ENCODE peak calls at places on chromosome 14, in four cellular contexts. One of them, this sample, is unnamed.
A peak's percentile ranks its signal among the peaks of the same experiment; 100 is the strongest.

GRCh38 chr14:58815046-58815701 is 177.4 kb downstream of the DACT1 start:
- DNase-seq in cardiac muscle cell: peak; percentile 58
- DNase-seq in gastrocnemius medialis: no peak
- DNase-seq in transverse colon: no peak
- DNase-seq in this sample: no peak

GRCh38 chr14:31435276-31435675 is 14.9 kb upstream of the HEATR5A start:
- DNase-seq in gastrocnemius medialis: no peak
- DNase-seq in cardiac muscle cell: peak; percentile 48
- DNase-seq in transverse colon: no peak
- DNase-seq in this sample: no peak

GRCh38 chr14:68983210-68983609 is 4.1 kb upstream of the ACTN1 start:
- DNase-seq in cardiac muscle cell: no peak
- DNase-seq in transverse colon: no peak
- DNase-seq in gastrocnemius medialis: no peak
- DNase-seq in this sample: no peak

GRCh38 chr14:55936691-55937090 is 181.5 kb upstream of the PELI2 start:
- DNase-seq in gastrocnemius medialis: no peak
- DNase-seq in transverse colon: no peak
- DNase-seq in cardiac muscle cell: peak; percentile 34
- DNase-seq in this sample: no peak

GRCh38 chr14:71166434-71166833 is 259.2 kb downstream of the PCNX1 start:
- DNase-seq in cardiac muscle cell: peak; percentile 79
- DNase-seq in transverse colon: peak; percentile 34
- DNase-seq in gastrocnemius medialis: no peak
- DNase-seq in this sample: no peak

GRCh38 chr14:61925043-61925442 is 162.8 kb downstream of the SNAPC1 start:
- DNase-seq in gastrocnemius medialis: no peak
- DNase-seq in transverse colon: no peak
- DNase-seq in cardiac muscle cell: peak; percentile 7
- DNase-seq in this sample: no peak

GRCh38 chr14:59190372-59190771 is 1.9 kb downstream of the DAAM1 start:
- DNase-seq in gastrocnemius medialis: no peak
- DNase-seq in cardiac muscle cell: peak; percentile 25
- DNase-seq in transverse colon: peak; percentile 11
- DNase-seq in this sample: no peak

GRCh38 chr14:89303452-89304435 is 113.3 kb downstream of the FOXN3 start:
- DNase-seq in cardiac muscle cell: peak; percentile 83
- DNase-seq in transverse colon: peak; percentile 64
- DNase-seq in gastrocnemius medialis: peak; percentile 59
- DNase-seq in this sample: peak; percentile 91

GRCh38 chr14:70780396-70781075 is 28.8 kb downstream of the MAP3K9 start:
- DNase-seq in gastrocnemius medialis: no peak
- DNase-seq in transverse colon: peak; percentile 27
- DNase-seq in cardiac muscle cell: no peak
- DNase-seq in this sample: no peak

GRCh38 chr14:82889701-82890100 is 1356.0 kb upstream of the SEL1L start:
- DNase-seq in transverse colon: no peak
- DNase-seq in cardiac muscle cell: no peak
- DNase-seq in gastrocnemius medialis: no peak
- DNase-seq in this sample: no peak

GRCh38 chr14:38262844-38263243 is 7.0 kb upstream of the CLEC14A start:
- DNase-seq in transverse colon: no peak
- DNase-seq in cardiac muscle cell: no peak
- DNase-seq in gastrocnemius medialis: no peak
- DNase-seq in this sample: no peak

DNA sequence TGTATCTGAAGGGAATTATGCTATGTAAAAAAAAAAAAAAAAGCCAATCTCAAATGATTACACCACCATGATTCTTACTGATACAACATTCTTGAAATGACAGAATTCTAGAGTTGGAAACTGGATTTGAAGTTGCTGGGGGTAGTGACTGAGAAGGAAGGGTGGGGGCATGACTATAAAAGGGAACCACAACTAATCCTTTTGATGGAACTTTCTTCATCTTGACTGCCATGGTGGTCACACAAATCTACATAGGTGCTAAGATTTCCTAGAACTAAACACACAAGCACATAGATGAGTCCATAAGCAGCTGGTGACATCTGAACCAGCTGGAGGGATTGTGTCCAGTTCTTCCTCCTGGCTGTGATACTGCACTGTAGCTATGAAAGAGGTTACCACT is 51.4 kb downstream of the CLMN start:
- DNase-seq in gastrocnemius medialis: no peak
- DNase-seq in cardiac muscle cell: no peak
- DNase-seq in transverse colon: no peak
- DNase-seq in this sample: no peak
- H3K4me3 ChIP-seq in gastrocnemius medialis: no peak overlapping the region
- H3K4me3 ChIP-seq in cardiac muscle cell: no peak overlapping the region
- H3K4me3 ChIP-seq in transverse colon: no peak overlapping the region
- H3K4me3 ChIP-seq in this sample: no peak overlapping the region

GRCh38 chr14:91926131-91926890 is 21.2 kb downstream of the FBLN5 start:
- DNase-seq in cardiac muscle cell: no peak
- DNase-seq in transverse colon: no peak
- DNase-seq in gastrocnemius medialis: no peak
- DNase-seq in this sample: peak; percentile 26

GRCh38 chr14:91927216-91927615 is 20.3 kb downstream of the FBLN5 start:
- DNase-seq in gastrocnemius medialis: no peak
- DNase-seq in cardiac muscle cell: peak; percentile 22
- DNase-seq in transverse colon: no peak
- DNase-seq in this sample: no peak

GRCh38 chr14:91927800-91928199 is 19.7 kb downstream of the FBLN5 start:
- DNase-seq in cardiac muscle cell: no peak
- DNase-seq in transverse colon: no peak
- DNase-seq in gastrocnemius medialis: no peak
- DNase-seq in this sample: no peak

GRCh38 chr14:91925727-91926121 is 21.8 kb downstream of the FBLN5 start:
- DNase-seq in gastrocnemius medialis: no peak
- DNase-seq in transverse colon: no peak
- DNase-seq in cardiac muscle cell: no peak
- DNase-seq in this sample: peak; percentile 58

GRCh38 chr14:91924871-91925726 is 22.4 kb downstream of the FBLN5 start:
- DNase-seq in cardiac muscle cell: peak; percentile 53
- DNase-seq in gastrocnemius medialis: no peak
- DNase-seq in transverse colon: no peak
- DNase-seq in this sample: peak; percentile 66
- H3K27ac ChIP-seq in cardiac muscle cell: no peak overlapping the region
- H3K27ac ChIP-seq in gastrocnemius medialis: no peak overlapping the region
- H3K27ac ChIP-seq in transverse colon: no peak overlapping the region
- H3K27ac ChIP-seq in this sample: peak overlapping the region; percentile 39

DNA sequence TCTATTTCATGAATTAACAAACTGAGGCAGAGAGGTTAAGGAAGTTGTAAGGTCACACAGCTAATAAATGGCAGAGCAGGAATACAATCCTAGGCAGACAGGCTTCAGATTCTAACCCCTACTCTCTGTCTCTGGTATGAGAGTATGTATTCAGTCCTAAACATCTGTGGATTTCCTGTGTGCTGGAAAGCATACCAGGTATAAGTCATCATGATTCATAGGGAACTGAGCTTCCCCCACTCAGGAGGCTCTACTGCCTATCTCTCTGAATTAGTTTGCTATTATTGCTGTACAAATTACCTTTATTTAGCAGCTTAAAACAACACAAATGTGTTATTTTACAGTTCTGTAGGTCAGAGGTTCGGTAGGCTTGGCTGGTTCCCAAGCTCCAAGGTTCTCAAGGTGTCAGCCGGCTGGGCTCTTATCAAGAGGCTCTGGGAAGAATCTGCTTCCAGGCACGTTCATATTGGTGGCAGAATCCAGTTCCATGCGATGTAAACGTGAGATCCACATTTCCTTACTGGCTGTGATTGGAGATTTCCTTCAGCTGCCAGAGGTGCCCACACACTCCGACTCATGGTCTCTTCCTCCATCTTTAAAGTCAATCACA is 509.2 kb downstream of the GALC start:
- DNase-seq in transverse colon: no peak
- DNase-seq in gastrocnemius medialis: no peak
- DNase-seq in cardiac muscle cell: no peak
- DNase-seq in this sample: no peak
- H3K9me3 ChIP-seq in transverse colon: no peaks in the 10 kb centered on the region
- H3K9me3 ChIP-seq in gastrocnemius medialis: no peaks in the 10 kb centered on the region
- H3K9me3 ChIP-seq in cardiac muscle cell: no peaks in the 10 kb centered on the region
- H3K9me3 ChIP-seq in this sample: no peaks in the 10 kb centered on the region

DNA sequence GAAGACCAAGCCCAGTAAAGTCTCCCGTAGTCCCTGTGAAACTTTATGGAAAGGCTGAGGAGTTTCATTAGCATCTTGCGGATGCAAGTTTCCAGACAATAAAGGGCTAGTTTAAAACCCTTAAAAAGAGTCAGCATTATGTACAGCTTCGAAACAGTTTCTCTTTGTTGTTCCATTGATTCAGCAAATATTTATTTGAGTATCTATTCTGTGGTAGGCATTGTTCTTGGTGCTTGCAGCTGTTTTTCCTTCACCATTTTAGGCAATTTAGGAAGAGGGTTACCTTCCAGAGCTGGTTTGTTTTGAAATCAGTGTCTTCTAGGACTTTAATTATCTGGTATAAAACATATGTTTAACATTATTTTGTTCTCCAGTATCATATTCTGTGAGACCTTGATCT is 1.5 kb downstream of the SLIRP start:
- DNase-seq in cardiac muscle cell: no peak
- DNase-seq in transverse colon: no peak
- DNase-seq in gastrocnemius medialis: no peak
- DNase-seq in this sample: no peak
- H3K4me3 ChIP-seq in cardiac muscle cell: peak overlapping the region; percentile 88
- H3K4me3 ChIP-seq in transverse colon: no peak overlapping the region
- H3K4me3 ChIP-seq in gastrocnemius medialis: no peak overlapping the region
- H3K4me3 ChIP-seq in this sample: no peak overlapping the region

GRCh38 chr14:49970474-49971147 is 77.7 kb downstream of the ARF6 start:
- DNase-seq in cardiac muscle cell: peak; percentile 94
- DNase-seq in gastrocnemius medialis: no peak
- DNase-seq in transverse colon: no peak
- DNase-seq in this sample: no peak
- H3K27ac ChIP-seq in cardiac muscle cell: peak overlapping the region; percentile 78
- H3K27ac ChIP-seq in gastrocnemius medialis: no peak overlapping the region
- H3K27ac ChIP-seq in transverse colon: peak overlapping the region; percentile 92
- H3K27ac ChIP-seq in this sample: peak overlapping the region; percentile 74

GRCh38 chr14:53520529-53520928 is 367.4 kb upstream of the DDHD1 start:
- DNase-seq in gastrocnemius medialis: no peak
- DNase-seq in transverse colon: no peak
- DNase-seq in cardiac muscle cell: no peak
- DNase-seq in this sample: no peak
- H3K9me3 ChIP-seq in gastrocnemius medialis: no peaks in the 10 kb centered on the region
- H3K9me3 ChIP-seq in transverse colon: no peaks in the 10 kb centered on the region
- H3K9me3 ChIP-seq in cardiac muscle cell: no peaks in the 10 kb centered on the region
- H3K9me3 ChIP-seq in this sample: no peaks in the 10 kb centered on the region

GRCh38 chr14:29061702-29062101 is 295.1 kb downstream of the FOXG1 start:
- DNase-seq in gastrocnemius medialis: no peak
- DNase-seq in cardiac muscle cell: no peak
- DNase-seq in transverse colon: no peak
- DNase-seq in this sample: no peak
- H3K4me3 ChIP-seq in gastrocnemius medialis: no peak overlapping the region
- H3K4me3 ChIP-seq in cardiac muscle cell: no peak overlapping the region
- H3K4me3 ChIP-seq in transverse colon: no peak overlapping the region
- H3K4me3 ChIP-seq in this sample: no peak overlapping the region

GRCh38 chr14:75201087-75201486 is 24.7 kb upstream of the TMED10 start:
- DNase-seq in transverse colon: no peak
- DNase-seq in cardiac muscle cell: peak; percentile 30
- DNase-seq in gastrocnemius medialis: no peak
- DNase-seq in this sample: no peak
- H3K27ac ChIP-seq in transverse colon: peak overlapping the region; percentile 80
- H3K27ac ChIP-seq in cardiac muscle cell: no peak overlapping the region
- H3K27ac ChIP-seq in gastrocnemius medialis: no peak overlapping the region
- H3K27ac ChIP-seq in this sample: no peak overlapping the region

DNA sequence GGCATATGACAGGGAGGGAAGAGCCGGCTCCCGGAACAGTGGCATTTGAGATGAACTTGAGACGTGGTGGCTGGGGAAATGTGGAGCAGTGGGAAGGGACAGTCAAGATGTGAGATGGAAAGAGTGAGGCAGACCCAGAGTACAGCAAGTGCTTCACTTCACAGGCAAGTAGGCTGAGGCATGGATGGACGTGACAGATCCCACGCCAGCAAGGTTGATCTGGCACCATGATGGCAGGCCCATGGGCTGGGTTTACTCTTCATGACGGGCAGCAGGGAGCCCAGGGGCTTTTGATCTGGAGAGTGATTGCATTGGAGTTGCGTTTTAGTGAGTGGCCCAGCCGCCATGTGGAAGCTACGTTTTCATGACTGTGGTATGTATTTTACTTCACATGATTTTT is 17.9 kb upstream of the EML1 start:
- DNase-seq in transverse colon: no peak
- DNase-seq in gastrocnemius medialis: no peak
- DNase-seq in cardiac muscle cell: no peak
- DNase-seq in this sample: peak; percentile 59
- H3K9me3 ChIP-seq in transverse colon: no peaks in the 10 kb centered on the region
- H3K9me3 ChIP-seq in gastrocnemius medialis: no peaks in the 10 kb centered on the region
- H3K9me3 ChIP-seq in cardiac muscle cell: no peaks in the 10 kb centered on the region
- H3K9me3 ChIP-seq in this sample: no peaks in the 10 kb centered on the region

GRCh38 chr14:23119362-23120327 is 590 bp upstream of the CEBPE start:
- DNase-seq in cardiac muscle cell: no peak
- DNase-seq in transverse colon: no peak
- DNase-seq in gastrocnemius medialis: no peak
- DNase-seq in this sample: peak; percentile 55

GRCh38 chr14:23121401-23121800 is 2.3 kb upstream of the CEBPE start:
- DNase-seq in gastrocnemius medialis: no peak
- DNase-seq in cardiac muscle cell: peak; percentile 93
- DNase-seq in transverse colon: peak; percentile 36
- DNase-seq in this sample: peak; percentile 80

GRCh38 chr14:23120405-23121251 is 1.6 kb upstream of the CEBPE start:
- DNase-seq in transverse colon: peak; percentile 92
- DNase-seq in cardiac muscle cell: peak; percentile 93
- DNase-seq in gastrocnemius medialis: peak; percentile 81
- DNase-seq in this sample: peak; percentile 96

GRCh38 chr14:23117371-23118020 is 1.6 kb downstream of the CEBPE start:
- DNase-seq in cardiac muscle cell: no peak
- DNase-seq in gastrocnemius medialis: no peak
- DNase-seq in transverse colon: no peak
- DNase-seq in this sample: peak; percentile 42

GRCh38 chr14:23118506-23119361 is at the start of gene CEBPE:
- DNase-seq in cardiac muscle cell: no peak
- DNase-seq in gastrocnemius medialis: no peak
- DNase-seq in transverse colon: no peak
- DNase-seq in this sample: peak; percentile 64
- H3K4me3 ChIP-seq in cardiac muscle cell: no peak within 1 kb of the TSS
- H3K4me3 ChIP-seq in gastrocnemius medialis: no peak within 1 kb of the TSS
- H3K4me3 ChIP-seq in transverse colon: no peak within 1 kb of the TSS
- H3K4me3 ChIP-seq in this sample: no peak within 1 kb of the TSS